ENCODE peak calls at places on chromosomes 4 and X, in ten cellular contexts. One of them, this sample, is unnamed.

GRCh38 chr4:2172627-2173231 is 69.2 kb downstream of the HAUS3 start:
- DNase-seq in Panc1: no peak
- DNase-seq in psoas muscle: no peak
- DNase-seq in OCI-LY7: no peak
- DNase-seq in tibial artery: no peak
- DNase-seq in endothelial cell of umbilical vein: no peak
- DNase-seq in HepG2: peak; percentile 20
- DNase-seq in cardiac muscle cell: no peak
- DNase-seq in tibial nerve: no peak
- DNase-seq in testis: no peak
- DNase-seq in this sample: no peak

GRCh38 chr4:2936773-2937145 is 26.4 kb downstream of the NOP14 start:
- DNase-seq in Panc1: no peak
- DNase-seq in tibial nerve: no peak
- DNase-seq in endothelial cell of umbilical vein: no peak
- DNase-seq in OCI-LY7: peak; percentile 27
- DNase-seq in cardiac muscle cell: no peak
- DNase-seq in psoas muscle: no peak
- DNase-seq in testis: peak; percentile 15
- DNase-seq in HepG2: no peak
- DNase-seq in tibial artery: peak; percentile 14
- DNase-seq in this sample: no peak

GRCh38 chrX:66200855-66201795 is 37.1 kb downstream of the HEPH start:
- DNase-seq in testis: no peak
- DNase-seq in tibial nerve: no peak
- DNase-seq in tibial artery: no peak
- DNase-seq in HepG2: no peak
- DNase-seq in OCI-LY7: peak; percentile 14
- DNase-seq in endothelial cell of umbilical vein: no peak
- DNase-seq in Panc1: no peak
- DNase-seq in psoas muscle: no peak
- DNase-seq in cardiac muscle cell: no peak
- DNase-seq in this sample: no peak

GRCh38 chr4:1201851-1202525 is 29.6 kb upstream of the SPON2 start:
- DNase-seq in psoas muscle: peak; percentile 77
- DNase-seq in tibial nerve: peak; percentile 15
- DNase-seq in cardiac muscle cell: no peak
- DNase-seq in Panc1: no peak
- DNase-seq in testis: peak; percentile 56
- DNase-seq in OCI-LY7: peak; percentile 54
- DNase-seq in endothelial cell of umbilical vein: no peak
- DNase-seq in tibial artery: peak; percentile 49
- DNase-seq in HepG2: no peak
- DNase-seq in this sample: peak; percentile 86

GRCh38 chr4:152289963-152290362 is 245.9 kb downstream of the FBXW7 start:
- DNase-seq in OCI-LY7: no peak
- DNase-seq in psoas muscle: no peak
- DNase-seq in testis: no peak
- DNase-seq in tibial nerve: no peak
- DNase-seq in tibial artery: no peak
- DNase-seq in cardiac muscle cell: no peak
- DNase-seq in endothelial cell of umbilical vein: no peak
- DNase-seq in HepG2: no peak
- DNase-seq in Panc1: no peak
- DNase-seq in this sample: no peak

GRCh38 chrX:68402094-68402493 is 31.2 kb downstream of the OPHN1 start:
- DNase-seq in psoas muscle: no peak
- DNase-seq in HepG2: no peak
- DNase-seq in OCI-LY7: no peak
- DNase-seq in tibial nerve: no peak
- DNase-seq in endothelial cell of umbilical vein: no peak
- DNase-seq in cardiac muscle cell: no peak
- DNase-seq in testis: no peak
- DNase-seq in tibial artery: no peak
- DNase-seq in Panc1: no peak
- DNase-seq in this sample: no peak

GRCh38 chr4:115851918-115852766 is 738.7 kb upstream of the NDST4 start:
- DNase-seq in endothelial cell of umbilical vein: no peak
- DNase-seq in tibial artery: peak; percentile 25
- DNase-seq in tibial nerve: no peak
- DNase-seq in testis: peak; percentile 80
- DNase-seq in Panc1: peak; percentile 8
- DNase-seq in HepG2: peak; percentile 53
- DNase-seq in cardiac muscle cell: peak; percentile 82
- DNase-seq in OCI-LY7: peak; percentile 58
- DNase-seq in psoas muscle: no peak
- DNase-seq in this sample: no peak

GRCh38 chrX:40247848-40248622 is 150.3 kb upstream of the BCOR start:
- DNase-seq in HepG2: no peak
- DNase-seq in testis: no peak
- DNase-seq in tibial artery: no peak
- DNase-seq in OCI-LY7: no peak
- DNase-seq in cardiac muscle cell: no peak
- DNase-seq in psoas muscle: no peak
- DNase-seq in Panc1: no peak
- DNase-seq in tibial nerve: no peak
- DNase-seq in endothelial cell of umbilical vein: no peak
- DNase-seq in this sample: no peak

GRCh38 chr4:7595883-7596535 is 161.3 kb upstream of the PSAPL1 start:
- DNase-seq in HepG2: no peak
- DNase-seq in testis: no peak
- DNase-seq in cardiac muscle cell: peak; percentile 56
- DNase-seq in Panc1: no peak
- DNase-seq in tibial artery: no peak
- DNase-seq in endothelial cell of umbilical vein: no peak
- DNase-seq in tibial nerve: no peak
- DNase-seq in psoas muscle: no peak
- DNase-seq in OCI-LY7: no peak
- DNase-seq in this sample: no peak

GRCh38 chr4:10639100-10639499 is 45.5 kb downstream of the CLNK start:
- DNase-seq in testis: no peak
- DNase-seq in Panc1: no peak
- DNase-seq in HepG2: no peak
- DNase-seq in tibial nerve: no peak
- DNase-seq in cardiac muscle cell: no peak
- DNase-seq in tibial artery: no peak
- DNase-seq in OCI-LY7: no peak
- DNase-seq in psoas muscle: no peak
- DNase-seq in endothelial cell of umbilical vein: no peak
- DNase-seq in this sample: no peak

GRCh38 chr4:15811703-15812325 is 33.7 kb downstream of the CD38 start:
- DNase-seq in testis: no peak
- DNase-seq in cardiac muscle cell: no peak
- DNase-seq in endothelial cell of umbilical vein: no peak
- DNase-seq in HepG2: no peak
- DNase-seq in tibial artery: no peak
- DNase-seq in tibial nerve: no peak
- DNase-seq in psoas muscle: no peak
- DNase-seq in Panc1: no peak
- DNase-seq in OCI-LY7: no peak
- DNase-seq in this sample: no peak

GRCh38 chr4:5238106-5238505 is 186.8 kb downstream of the STK32B start:
- DNase-seq in psoas muscle: no peak
- DNase-seq in tibial artery: no peak
- DNase-seq in Panc1: no peak
- DNase-seq in endothelial cell of umbilical vein: no peak
- DNase-seq in cardiac muscle cell: no peak
- DNase-seq in tibial nerve: no peak
- DNase-seq in HepG2: no peak
- DNase-seq in testis: no peak
- DNase-seq in OCI-LY7: no peak
- DNase-seq in this sample: no peak

GRCh38 chr4:185167205-185167604 is 24.1 kb downstream of the SLC25A4 start:
- DNase-seq in testis: no peak
- DNase-seq in tibial nerve: no peak
- DNase-seq in HepG2: no peak
- DNase-seq in cardiac muscle cell: no peak
- DNase-seq in psoas muscle: no peak
- DNase-seq in tibial artery: no peak
- DNase-seq in endothelial cell of umbilical vein: no peak
- DNase-seq in OCI-LY7: no peak
- DNase-seq in Panc1: no peak
- DNase-seq in this sample: no peak

GRCh38 chr4:48858130-48858529 is 27.2 kb downstream of the OCIAD1 start:
- DNase-seq in tibial artery: no peak
- DNase-seq in tibial nerve: no peak
- DNase-seq in cardiac muscle cell: no peak
- DNase-seq in endothelial cell of umbilical vein: no peak
- DNase-seq in testis: no peak
- DNase-seq in psoas muscle: no peak
- DNase-seq in Panc1: no peak
- DNase-seq in HepG2: no peak
- DNase-seq in OCI-LY7: no peak
- DNase-seq in this sample: no peak

DNA sequence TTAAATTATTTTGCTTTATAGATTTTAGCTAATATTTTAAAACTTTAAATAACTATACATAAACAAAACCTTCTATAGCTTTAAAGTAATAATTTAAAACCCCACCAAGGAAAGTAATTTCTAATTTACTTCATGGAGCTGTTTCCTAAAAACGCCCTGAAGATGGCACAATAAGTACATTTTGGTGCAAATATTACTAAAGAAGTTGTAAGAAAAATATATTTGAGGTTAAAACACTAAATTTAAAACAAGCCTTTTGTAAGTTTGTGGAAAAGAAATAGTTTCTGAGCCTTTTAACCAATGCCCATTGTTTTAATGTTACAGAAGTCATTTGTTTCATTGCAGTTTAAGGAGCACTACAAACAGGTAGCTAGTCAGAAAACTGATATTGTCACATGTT is 137.4 kb upstream of the AGA start:
- DNase-seq in HepG2: no peak
- DNase-seq in cardiac muscle cell: no peak
- DNase-seq in tibial nerve: no peak
- DNase-seq in psoas muscle: no peak
- DNase-seq in endothelial cell of umbilical vein: no peak
- DNase-seq in tibial artery: no peak
- DNase-seq in testis: no peak
- DNase-seq in OCI-LY7: no peak
- DNase-seq in Panc1: no peak
- DNase-seq in this sample: no peak
- TF ChIP-seq CTCF in HepG2: no peak
- TF ChIP-seq CTCF in cardiac muscle cell: peak; percentile 20
- TF ChIP-seq CTCF in tibial nerve: no peak
- TF ChIP-seq CTCF in psoas muscle: no peak
- TF ChIP-seq CTCF in endothelial cell of umbilical vein: no peak
- TF ChIP-seq CTCF in tibial artery: no peak
- TF ChIP-seq CTCF in testis: no peak
- TF ChIP-seq CTCF in OCI-LY7: peak; percentile 22
- TF ChIP-seq CTCF in Panc1: peak; percentile 8
- TF ChIP-seq CTCF in this sample: peak; percentile 37

GRCh38 chr4:150547154-150547838 is 34.7 kb upstream of the MAB21L2 start:
- DNase-seq in tibial artery: no peak
- DNase-seq in Panc1: no peak
- DNase-seq in tibial nerve: no peak
- DNase-seq in psoas muscle: no peak
- DNase-seq in cardiac muscle cell: no peak
- DNase-seq in HepG2: no peak
- DNase-seq in OCI-LY7: no peak
- DNase-seq in testis: no peak
- DNase-seq in endothelial cell of umbilical vein: no peak
- DNase-seq in this sample: no peak
- H3K27ac ChIP-seq in tibial artery: no peak overlapping the region
- H3K27ac ChIP-seq in Panc1: no peak overlapping the region
- H3K27ac ChIP-seq in tibial nerve: no peak overlapping the region
- H3K27ac ChIP-seq in psoas muscle: no peak overlapping the region
- H3K27ac ChIP-seq in cardiac muscle cell: no peak overlapping the region
- H3K27ac ChIP-seq in HepG2: no peak overlapping the region
- H3K27ac ChIP-seq in OCI-LY7: no peak overlapping the region
- H3K27ac ChIP-seq in testis: no peak overlapping the region
- H3K27ac ChIP-seq in endothelial cell of umbilical vein: no peak overlapping the region
- H3K27ac ChIP-seq in this sample: no peak overlapping the region

DNA sequence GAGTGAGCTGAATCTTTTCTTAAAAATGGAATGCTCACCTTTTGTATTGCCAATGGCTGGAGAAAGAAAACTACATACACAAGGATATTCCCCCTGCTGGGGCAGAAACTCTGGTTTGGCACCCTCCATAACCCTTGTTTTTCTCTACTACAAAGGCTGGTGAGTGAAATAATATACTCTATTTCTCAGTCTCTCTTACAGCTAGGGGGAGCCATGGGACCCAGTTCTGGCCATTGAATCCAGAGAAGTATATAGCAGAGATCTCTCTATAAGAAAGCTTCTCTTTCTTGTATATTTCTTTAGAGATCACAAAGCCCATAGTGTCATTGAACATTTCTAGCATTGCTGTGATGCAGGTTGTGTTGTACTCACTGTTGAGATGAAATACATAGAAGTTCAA is 49.8 kb downstream of the SMPX start:
- DNase-seq in tibial artery: no peak
- DNase-seq in psoas muscle: no peak
- DNase-seq in Panc1: no peak
- DNase-seq in endothelial cell of umbilical vein: no peak
- DNase-seq in OCI-LY7: no peak
- DNase-seq in testis: no peak
- DNase-seq in cardiac muscle cell: peak; percentile 18
- DNase-seq in tibial nerve: no peak
- DNase-seq in HepG2: no peak
- DNase-seq in this sample: no peak
- TF ChIP-seq CTCF in tibial artery: no peak
- TF ChIP-seq CTCF in psoas muscle: no peak
- TF ChIP-seq CTCF in Panc1: no peak
- TF ChIP-seq CTCF in endothelial cell of umbilical vein: no peak
- TF ChIP-seq CTCF in OCI-LY7: peak; percentile 56
- TF ChIP-seq CTCF in testis: no peak
- TF ChIP-seq CTCF in cardiac muscle cell: peak; percentile 15
- TF ChIP-seq CTCF in tibial nerve: no peak
- TF ChIP-seq CTCF in HepG2: peak; percentile 39
- TF ChIP-seq CTCF in this sample: peak; percentile 24

GRCh38 chr4:148059617-148060180 is 327.8 kb downstream of the ARHGAP10 start:
- DNase-seq in Panc1: no peak
- DNase-seq in cardiac muscle cell: no peak
- DNase-seq in HepG2: no peak
- DNase-seq in psoas muscle: no peak
- DNase-seq in tibial nerve: no peak
- DNase-seq in OCI-LY7: no peak
- DNase-seq in tibial artery: no peak
- DNase-seq in endothelial cell of umbilical vein: no peak
- DNase-seq in testis: no peak
- DNase-seq in this sample: no peak

GRCh38 chr4:148061139-148061476 is 329.2 kb downstream of the ARHGAP10 start:
- DNase-seq in Panc1: no peak
- DNase-seq in testis: no peak
- DNase-seq in cardiac muscle cell: no peak
- DNase-seq in tibial nerve: no peak
- DNase-seq in HepG2: no peak
- DNase-seq in tibial artery: no peak
- DNase-seq in OCI-LY7: no peak
- DNase-seq in endothelial cell of umbilical vein: no peak
- DNase-seq in psoas muscle: no peak
- DNase-seq in this sample: no peak

GRCh38 chr4:148062301-148062950 is 330.5 kb downstream of the ARHGAP10 start:
- DNase-seq in psoas muscle: no peak
- DNase-seq in testis: no peak
- DNase-seq in cardiac muscle cell: no peak
- DNase-seq in HepG2: no peak
- DNase-seq in tibial artery: no peak
- DNase-seq in endothelial cell of umbilical vein: no peak
- DNase-seq in Panc1: no peak
- DNase-seq in OCI-LY7: no peak
- DNase-seq in tibial nerve: no peak
- DNase-seq in this sample: no peak

GRCh38 chr4:148061795-148062194 is 329.9 kb downstream of the ARHGAP10 start:
- DNase-seq in endothelial cell of umbilical vein: no peak
- DNase-seq in cardiac muscle cell: no peak
- DNase-seq in tibial nerve: no peak
- DNase-seq in psoas muscle: no peak
- DNase-seq in tibial artery: no peak
- DNase-seq in HepG2: no peak
- DNase-seq in testis: peak; percentile 43
- DNase-seq in OCI-LY7: no peak
- DNase-seq in Panc1: no peak
- DNase-seq in this sample: no peak

GRCh38 chr4:148060264-148061138 is 328.6 kb downstream of the ARHGAP10 start:
- DNase-seq in tibial nerve: no peak
- DNase-seq in cardiac muscle cell: no peak
- DNase-seq in HepG2: no peak
- DNase-seq in endothelial cell of umbilical vein: no peak
- DNase-seq in psoas muscle: no peak
- DNase-seq in testis: no peak
- DNase-seq in OCI-LY7: peak; percentile 37
- DNase-seq in Panc1: no peak
- DNase-seq in tibial artery: no peak
- DNase-seq in this sample: no peak
- H3K27ac ChIP-seq in tibial nerve: no peak overlapping the region
- H3K27ac ChIP-seq in cardiac muscle cell: no peak overlapping the region
- H3K27ac ChIP-seq in HepG2: no peak overlapping the region
- H3K27ac ChIP-seq in endothelial cell of umbilical vein: no peak overlapping the region
- H3K27ac ChIP-seq in psoas muscle: peak overlapping the region; percentile 91
- H3K27ac ChIP-seq in testis: no peak overlapping the region
- H3K27ac ChIP-seq in OCI-LY7: no peak overlapping the region
- H3K27ac ChIP-seq in Panc1: no peak overlapping the region
- H3K27ac ChIP-seq in tibial artery: no peak overlapping the region
- H3K27ac ChIP-seq in this sample: no peak overlapping the region